ENCODE peak calls at places on chromosomes 4 and X, in seven cellular contexts. One of them, this sample, is unnamed. For H3K27me3, the result is how much of the 10 kb centered on the place peaks cover.

GRCh38 chr4:124334119-124334518 is 378.4 kb downstream of the ANKRD50 start:
- DNase-seq in brain microvascular endothelial cell: peak
- DNase-seq in cardiac muscle cell: peak
- DNase-seq in sigmoid colon: no peak
- DNase-seq in SK-N-SH: peak
- DNase-seq in MM.1S: peak
- DNase-seq in right lobe of liver: no peak
- DNase-seq in this sample: peak

GRCh38 chr4:146271466-146271865 is 57.1 kb downstream of the REELD1 start:
- DNase-seq in brain microvascular endothelial cell: no peak
- DNase-seq in cardiac muscle cell: no peak
- DNase-seq in sigmoid colon: no peak
- DNase-seq in SK-N-SH: no peak
- DNase-seq in MM.1S: no peak
- DNase-seq in right lobe of liver: no peak
- DNase-seq in this sample: no peak

GRCh38 chr4:65669008-65669971 is 999 bp downstream of the EPHA5 start:
- DNase-seq in brain microvascular endothelial cell: peak
- DNase-seq in cardiac muscle cell: peak
- DNase-seq in sigmoid colon: peak
- DNase-seq in SK-N-SH: peak
- DNase-seq in MM.1S: no peak
- DNase-seq in right lobe of liver: no peak
- DNase-seq in this sample: peak

GRCh38 chr4:145719752-145720624 is 40.0 kb downstream of the C4orf51 start:
- DNase-seq in brain microvascular endothelial cell: no peak
- DNase-seq in cardiac muscle cell: no peak
- DNase-seq in sigmoid colon: no peak
- DNase-seq in SK-N-SH: no peak
- DNase-seq in MM.1S: no peak
- DNase-seq in right lobe of liver: no peak
- DNase-seq in this sample: no peak

GRCh38 chr4:177879851-177880250 is 437.6 kb upstream of the AGA start:
- DNase-seq in brain microvascular endothelial cell: no peak
- DNase-seq in cardiac muscle cell: no peak
- DNase-seq in sigmoid colon: peak
- DNase-seq in SK-N-SH: no peak
- DNase-seq in MM.1S: no peak
- DNase-seq in right lobe of liver: no peak
- DNase-seq in this sample: peak

GRCh38 chr4:81314196-81314896 is 99.3 kb upstream of the PRKG2 start:
- DNase-seq in brain microvascular endothelial cell: peak
- DNase-seq in cardiac muscle cell: peak
- DNase-seq in sigmoid colon: no peak
- DNase-seq in SK-N-SH: no peak
- DNase-seq in MM.1S: no peak
- DNase-seq in right lobe of liver: peak
- DNase-seq in this sample: no peak

GRCh38 chrX:132118361-132118760 is 9.5 kb downstream of the FRMD7 start:
- DNase-seq in brain microvascular endothelial cell: no peak
- DNase-seq in cardiac muscle cell: no peak
- DNase-seq in sigmoid colon: no peak
- DNase-seq in SK-N-SH: no peak
- DNase-seq in MM.1S: no peak
- DNase-seq in right lobe of liver: no peak
- DNase-seq in this sample: peak

GRCh38 chrX:19544693-19545305 is 29.5 kb upstream of the MAP3K15 start:
- DNase-seq in brain microvascular endothelial cell: peak
- DNase-seq in cardiac muscle cell: peak
- DNase-seq in sigmoid colon: no peak
- DNase-seq in SK-N-SH: peak
- DNase-seq in MM.1S: peak
- DNase-seq in right lobe of liver: no peak
- DNase-seq in this sample: peak

GRCh38 chr4:3291411-3291968 is 1.3 kb upstream of the RGS12 start:
- DNase-seq in brain microvascular endothelial cell: no peak
- DNase-seq in cardiac muscle cell: peak
- DNase-seq in sigmoid colon: no peak
- DNase-seq in SK-N-SH: no peak
- DNase-seq in MM.1S: no peak
- DNase-seq in right lobe of liver: peak
- DNase-seq in this sample: peak

GRCh38 chrX:125710403-125711062 is 390.9 kb downstream of the TEX13C start:
- DNase-seq in brain microvascular endothelial cell: no peak
- DNase-seq in cardiac muscle cell: no peak
- DNase-seq in sigmoid colon: no peak
- DNase-seq in SK-N-SH: no peak
- DNase-seq in MM.1S: no peak
- DNase-seq in right lobe of liver: no peak
- DNase-seq in this sample: no peak

GRCh38 chrX:115584715-115585114 is 23.7 kb downstream of the PLS3 start:
- DNase-seq in brain microvascular endothelial cell: no peak
- DNase-seq in cardiac muscle cell: no peak
- DNase-seq in sigmoid colon: no peak
- DNase-seq in SK-N-SH: no peak
- DNase-seq in MM.1S: no peak
- DNase-seq in right lobe of liver: no peak
- DNase-seq in this sample: no peak

GRCh38 chrX:125378205-125378604 is 58.5 kb downstream of the TEX13C start:
- DNase-seq in brain microvascular endothelial cell: no peak
- DNase-seq in cardiac muscle cell: no peak
- DNase-seq in sigmoid colon: no peak
- DNase-seq in SK-N-SH: no peak
- DNase-seq in MM.1S: no peak
- DNase-seq in right lobe of liver: no peak
- DNase-seq in this sample: no peak

GRCh38 chrX:136865270-136866168 is 15.0 kb downstream of the RBMX start:
- DNase-seq in brain microvascular endothelial cell: no peak
- DNase-seq in cardiac muscle cell: no peak
- DNase-seq in sigmoid colon: no peak
- DNase-seq in SK-N-SH: no peak
- DNase-seq in MM.1S: no peak
- DNase-seq in right lobe of liver: no peak
- DNase-seq in this sample: no peak

GRCh38 chrX:96407043-96407442 is 277.6 kb upstream of the DIAPH2 start:
- DNase-seq in brain microvascular endothelial cell: peak
- DNase-seq in cardiac muscle cell: no peak
- DNase-seq in sigmoid colon: no peak
- DNase-seq in SK-N-SH: no peak
- DNase-seq in MM.1S: no peak
- DNase-seq in right lobe of liver: peak
- DNase-seq in this sample: no peak

GRCh38 chrX:6293716-6294115 is 65.0 kb upstream of the NLGN4X start:
- DNase-seq in brain microvascular endothelial cell: no peak
- DNase-seq in cardiac muscle cell: no peak
- DNase-seq in sigmoid colon: no peak
- DNase-seq in SK-N-SH: no peak
- DNase-seq in MM.1S: no peak
- DNase-seq in right lobe of liver: no peak
- DNase-seq in this sample: no peak

GRCh38 chrX:136193771-136194170 is 46.4 kb downstream of the FHL1 start:
- DNase-seq in brain microvascular endothelial cell: no peak
- DNase-seq in cardiac muscle cell: no peak
- DNase-seq in sigmoid colon: no peak
- DNase-seq in SK-N-SH: no peak
- DNase-seq in MM.1S: no peak
- DNase-seq in right lobe of liver: no peak
- DNase-seq in this sample: no peak

GRCh38 chrX:8921615-8922014 is 112.3 kb downstream of the FAM9B start:
- DNase-seq in brain microvascular endothelial cell: no peak
- DNase-seq in cardiac muscle cell: no peak
- DNase-seq in sigmoid colon: no peak
- DNase-seq in SK-N-SH: no peak
- DNase-seq in MM.1S: no peak
- DNase-seq in right lobe of liver: no peak
- DNase-seq in this sample: no peak

GRCh38 chrX:8913665-8914409 is 112.7 kb upstream of the FAM9A start:
- DNase-seq in brain microvascular endothelial cell: no peak
- DNase-seq in cardiac muscle cell: no peak
- DNase-seq in sigmoid colon: peak
- DNase-seq in SK-N-SH: no peak
- DNase-seq in MM.1S: no peak
- DNase-seq in right lobe of liver: peak
- DNase-seq in this sample: no peak

GRCh38 chrX:8919801-8920200 is 114.1 kb downstream of the FAM9B start:
- DNase-seq in brain microvascular endothelial cell: no peak
- DNase-seq in cardiac muscle cell: no peak
- DNase-seq in sigmoid colon: no peak
- DNase-seq in SK-N-SH: no peak
- DNase-seq in MM.1S: no peak
- DNase-seq in right lobe of liver: no peak
- DNase-seq in this sample: no peak

GRCh38 chrX:8914636-8915035 is 113.5 kb upstream of the FAM9A start:
- DNase-seq in brain microvascular endothelial cell: no peak
- DNase-seq in cardiac muscle cell: no peak
- DNase-seq in sigmoid colon: no peak
- DNase-seq in SK-N-SH: no peak
- DNase-seq in MM.1S: no peak
- DNase-seq in right lobe of liver: no peak
- DNase-seq in this sample: no peak

DNA sequence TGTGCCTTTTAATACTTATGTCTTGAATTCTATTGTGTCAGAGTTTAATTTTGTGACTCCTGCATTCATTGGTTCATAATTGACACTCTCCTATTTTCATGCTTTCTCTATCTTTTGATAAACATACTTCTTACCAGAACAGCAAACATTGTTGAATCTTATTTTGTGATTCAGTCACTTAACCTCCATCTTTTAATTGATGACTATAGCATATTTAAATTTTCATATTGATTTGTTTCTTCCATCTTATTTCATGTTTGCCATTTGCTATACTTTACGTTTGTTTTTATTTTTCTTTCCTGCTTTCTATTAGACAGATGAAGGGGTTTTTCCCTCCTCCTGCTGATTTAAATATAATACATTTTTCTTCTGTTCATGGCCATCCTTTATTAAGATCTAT is 115.5 kb upstream of the FAM9A start:
- DNase-seq in brain microvascular endothelial cell: no peak
- DNase-seq in cardiac muscle cell: no peak
- DNase-seq in sigmoid colon: no peak
- DNase-seq in SK-N-SH: no peak
- DNase-seq in MM.1S: no peak
- DNase-seq in right lobe of liver: no peak
- DNase-seq in this sample: no peak
- TF ChIP-seq CTCF in brain microvascular endothelial cell: no peak
- TF ChIP-seq CTCF in cardiac muscle cell: no peak
- TF ChIP-seq CTCF in sigmoid colon: no peak
- TF ChIP-seq CTCF in SK-N-SH: no peak
- TF ChIP-seq CTCF in MM.1S: no peak
- TF ChIP-seq CTCF in right lobe of liver: no peak
- TF ChIP-seq CTCF in this sample: no peak

DNA sequence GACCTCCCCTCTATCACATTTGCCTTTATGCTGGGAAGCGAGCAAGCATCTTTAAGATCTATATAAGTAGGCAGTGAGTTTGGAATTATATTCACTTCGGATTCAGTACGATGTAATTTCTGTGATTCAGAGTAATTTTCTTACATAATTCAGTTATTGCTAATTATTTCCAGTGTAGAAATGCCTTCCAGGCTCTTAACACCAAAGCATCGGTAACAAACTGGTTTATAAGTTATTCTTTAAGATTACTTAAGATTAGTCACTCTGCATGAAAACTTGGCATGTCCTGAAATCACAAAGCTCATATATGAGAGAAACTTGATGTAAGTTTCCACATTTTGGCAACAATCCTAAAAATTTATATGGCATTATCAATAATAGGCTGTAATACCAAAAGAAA is 120.8 kb downstream of the ADAMTS3 start:
- DNase-seq in brain microvascular endothelial cell: no peak
- DNase-seq in cardiac muscle cell: no peak
- DNase-seq in sigmoid colon: no peak
- DNase-seq in SK-N-SH: no peak
- DNase-seq in MM.1S: no peak
- DNase-seq in right lobe of liver: no peak
- DNase-seq in this sample: no peak
- H3K4me3 ChIP-seq in brain microvascular endothelial cell: no peak
- H3K4me3 ChIP-seq in cardiac muscle cell: no peak
- H3K4me3 ChIP-seq in sigmoid colon: no peak
- H3K4me3 ChIP-seq in SK-N-SH: no peak
- H3K4me3 ChIP-seq in MM.1S: no peak
- H3K4me3 ChIP-seq in right lobe of liver: no peak
- H3K4me3 ChIP-seq in this sample: no peak

DNA sequence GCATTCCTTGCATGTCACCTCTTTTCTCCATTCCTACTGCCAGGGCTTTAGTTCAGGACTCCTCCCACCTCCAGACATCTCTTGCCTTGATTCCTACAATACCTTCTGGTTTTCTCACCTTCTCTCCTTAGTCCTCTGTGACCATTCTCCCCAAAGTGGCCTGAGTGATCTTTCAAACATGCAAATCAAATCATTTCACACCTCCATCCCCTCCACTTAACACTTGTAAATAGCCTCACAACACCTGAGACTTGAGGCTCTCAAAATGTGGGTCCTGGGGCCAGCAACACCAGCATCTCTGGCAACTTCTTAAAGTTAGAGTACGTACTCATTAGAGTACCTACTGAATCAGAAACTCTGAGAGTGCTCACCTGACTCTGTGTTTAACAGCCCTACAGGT is 68.4 kb downstream of the RTL9 start:
- DNase-seq in brain microvascular endothelial cell: no peak
- DNase-seq in cardiac muscle cell: no peak
- DNase-seq in sigmoid colon: no peak
- DNase-seq in SK-N-SH: no peak
- DNase-seq in MM.1S: no peak
- DNase-seq in right lobe of liver: no peak
- DNase-seq in this sample: no peak
- H3K27me3 ChIP-seq in brain microvascular endothelial cell: under half
- H3K27me3 ChIP-seq in cardiac muscle cell: under half
- H3K27me3 ChIP-seq in sigmoid colon: under half
- H3K27me3 ChIP-seq in SK-N-SH: under half
- H3K27me3 ChIP-seq in MM.1S: under half
- H3K27me3 ChIP-seq in right lobe of liver: under half
- H3K27me3 ChIP-seq in this sample: under half

DNA sequence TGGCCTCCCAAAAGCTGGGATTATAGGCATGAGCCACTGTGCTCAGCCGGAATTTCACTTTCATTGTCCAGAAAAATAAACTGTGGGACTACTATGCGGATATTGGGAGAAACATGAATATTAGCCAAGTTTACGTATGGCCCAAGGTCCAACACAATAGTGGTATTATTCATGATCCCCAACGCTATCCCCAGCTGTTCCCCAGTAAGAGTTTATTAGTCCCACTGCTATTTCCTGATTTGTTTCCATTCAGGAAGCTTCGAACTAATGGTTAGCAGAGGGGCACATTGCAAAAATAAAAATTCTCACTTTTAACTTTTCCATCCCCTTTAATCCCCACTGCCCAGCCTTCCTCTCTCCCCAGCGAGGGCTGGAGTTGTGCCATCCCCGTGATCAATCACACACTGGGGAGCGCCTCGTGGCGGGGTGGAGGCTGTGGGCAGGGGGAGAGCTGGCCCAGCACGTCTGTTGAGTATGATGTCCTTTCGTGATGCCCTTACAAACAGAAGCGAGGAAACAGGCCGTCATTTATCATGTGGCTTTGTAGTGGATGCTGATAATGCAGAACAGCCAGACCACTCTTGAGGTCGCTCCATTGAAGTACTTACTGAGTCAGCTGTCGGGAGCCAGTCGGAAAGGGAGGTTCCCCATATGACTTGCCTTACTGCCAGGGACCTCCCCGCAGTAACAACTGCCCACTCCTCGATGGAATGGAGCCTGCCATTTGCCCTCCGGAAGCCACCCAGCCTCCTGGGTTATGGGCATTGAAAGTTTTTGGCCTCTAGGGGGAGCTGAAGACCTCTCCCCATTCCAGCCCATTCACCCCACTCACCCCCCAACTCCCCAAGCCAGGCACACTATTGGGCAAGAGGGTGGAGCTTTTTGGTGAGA is 117.0 kb downstream of the KDR start:
- DNase-seq in brain microvascular endothelial cell: no peak
- DNase-seq in cardiac muscle cell: peak
- DNase-seq in sigmoid colon: no peak
- DNase-seq in SK-N-SH: peak
- DNase-seq in MM.1S: no peak
- DNase-seq in right lobe of liver: peak
- DNase-seq in this sample: peak
- TF ChIP-seq CTCF in brain microvascular endothelial cell: peak
- TF ChIP-seq CTCF in cardiac muscle cell: peak
- TF ChIP-seq CTCF in sigmoid colon: no peak
- TF ChIP-seq CTCF in SK-N-SH: peak
- TF ChIP-seq CTCF in MM.1S: peak
- TF ChIP-seq CTCF in right lobe of liver: no peak
- TF ChIP-seq CTCF in this sample: peak

This sample was measured in WERI-Rb-1.